ENCODE peak calls at places on chromosomes 7 and 10, in four cellular contexts. Z is K562, C is GM12878, B is HL-60. O is an unnamed sample.
A peak's percentile ranks its signal among the peaks of the same experiment; 100 is the strongest.

GRCh38 chr10:99870051-99870730 is 87.8 kb downstream of the ABCC2 start:
- DNase-seq in Z (no peak), C (no peak), B (no peak), O (no peak)

GRCh38 chr10:129441391-129442009 is 25.5 kb upstream of the MGMT start:
- DNase-seq in Z (no peak), C (no peak), B (no peak), O (no peak)

GRCh38 chr10:110865804-110866482 is 5.8 kb upstream of the PDCD4 start:
- DNase-seq in Z (no peak), C (no peak), B (no peak), O (no peak)

GRCh38 chr7:141231018-141231792 is 157.3 kb downstream of the TMEM178B start:
- DNase-seq in Z (no peak), C (no peak), B (no peak), O (no peak)

GRCh38 chr10:104331208-104331838 is 6.9 kb downstream of the ITPRIP start:
- DNase-seq in Z (no peak), C (no peak), B (no peak), O (no peak)

GRCh38 chr7:35036361-35037171 is 719 bp downstream of the DPY19L1 start:
- DNase-seq in Z (peak; percentile 29), C (no peak), B (peak; percentile 15), O (peak; percentile 14)

GRCh38 chr10:102514487-102515311 is 10.9 kb downstream of the SUFU start:
- DNase-seq in Z (no peak), C (no peak), B (no peak), O (no peak)

GRCh38 chr7:102146122-102146521 is 140.5 kb upstream of the SH2B2 start:
- DNase-seq in Z (no peak), C (no peak), B (no peak), O (no peak)

GRCh38 chr7:45162311-45162845 is 4.8 kb downstream of the RAMP3 start:
- DNase-seq in Z (no peak), C (no peak), B (no peak), O (no peak)

GRCh38 chr7:142717453-142717852 is 31.8 kb upstream of the PRSS1 start:
- DNase-seq in Z (no peak), C (no peak), B (no peak), O (no peak)

GRCh38 chr10:14200645-14201534 is 129.8 kb downstream of the FRMD4A start:
- DNase-seq in Z (peak; percentile 33), C (no peak), B (no peak), O (no peak)

GRCh38 chr7:129843982-129844840 is 108.5 kb downstream of the UBE2H start:
- DNase-seq in Z (peak; percentile 53), C (no peak), B (no peak), O (no peak)

GRCh38 chr7:13988011-13988410 is 1.5 kb downstream of the ETV1 start:
- DNase-seq in Z (no peak), C (no peak), B (no peak), O (no peak)

GRCh38 chr7:111958889-111959288 is 247.3 kb downstream of the DOCK4 start:
- DNase-seq in Z (no peak), C (no peak), B (no peak), O (no peak)

GRCh38 chr7:74612015-74612829 is 45.3 kb upstream of the GTF2I start:
- DNase-seq in Z (peak; percentile 38), C (no peak), B (no peak), O (no peak)

GRCh38 chr7:83410989-83411591 is 237.8 kb downstream of the SEMA3E start:
- DNase-seq in Z (peak; percentile 11), C (no peak), B (no peak), O (no peak)

GRCh38 chr10:124688366-124688765 is 55.8 kb downstream of the FAM53B start:
- DNase-seq in Z (no peak), C (no peak), B (no peak), O (no peak)

GRCh38 chr10:77887631-77888355 is 38.8 kb downstream of the DLG5 start:
- DNase-seq in Z (no peak), C (no peak), B (no peak), O (no peak)

GRCh38 chr10:55500931-55501559 is 700.0 kb upstream of the PCDH15 start:
- DNase-seq in Z (no peak), C (no peak), B (no peak), O (no peak)

GRCh38 chr7:107999814-108000560 is 3.0 kb downstream of the LAMB1 start:
- DNase-seq in Z (no peak), C (no peak), B (no peak), O (no peak)

GRCh38 chr7:135249901-135250300 is 16.3 kb downstream of the STRA8 start:
- DNase-seq in Z (no peak), C (no peak), B (no peak), O (no peak)

GRCh38 chr7:139658919-139659675 is 118.7 kb downstream of the HIPK2 start:
- DNase-seq in Z (no peak), C (no peak), B (no peak), O (no peak)

GRCh38 chr10:119006451-119007210 is 22.9 kb upstream of the NANOS1 start:
- DNase-seq in Z (no peak), C (no peak), B (no peak), O (no peak)

GRCh38 chr7:80153446-80153845 is 18.8 kb downstream of the GNAI1 start:
- DNase-seq in Z (no peak), C (no peak), B (no peak), O (no peak)

GRCh38 chr7:7331523-7331922 is 149.2 kb downstream of the C1GALT1 start:
- DNase-seq in Z (no peak), C (no peak), B (no peak), O (no peak)

GRCh38 chr7:157502701-157503111 is 165.9 kb downstream of the DNAJB6 start:
- DNase-seq in Z (no peak), C (no peak), B (peak; percentile 14), O (no peak)

GRCh38 chr10:100433253-100434240 is 29.3 kb upstream of the WNT8B start:
- DNase-seq in Z (peak; percentile 73), C (peak; percentile 81), B (peak; percentile 73), O (peak; percentile 51)

GRCh38 chr7:116661741-116662329 is 10.2 kb upstream of the MET start:
- DNase-seq in Z (no peak), C (no peak), B (no peak), O (no peak)

GRCh38 chr7:98231489-98232275 is 20.4 kb downstream of the TECPR1 start:
- DNase-seq in Z (no peak), C (no peak), B (no peak), O (no peak)

GRCh38 chr10:93701903-93702277 is 502 bp downstream of the FRA10AC1 start:
- DNase-seq in Z (peak; percentile 17), C (no peak), B (peak; percentile 78), O (no peak)

GRCh38 chr10:91682912-91683311 is 50.0 kb upstream of the PPP1R3C start:
- DNase-seq in Z (no peak), C (no peak), B (no peak), O (no peak)

GRCh38 chr10:30538086-30538485 is 91.5 kb downstream of the LYZL2 start:
- DNase-seq in Z (no peak), C (no peak), B (no peak), O (no peak)

GRCh38 chr10:70886921-70887665 is 1.3 kb downstream of the PCBD1 start:
- DNase-seq in Z (no peak), C (no peak), B (no peak), O (no peak)

GRCh38 chr10:47092822-47093221 is 181.6 kb downstream of the PTPN20 start:
- DNase-seq in Z (no peak), C (no peak), B (no peak), O (no peak)

GRCh38 chr7:38321515-38321944 is 48.1 kb upstream of the TARP start:
- DNase-seq in Z (no peak), C (no peak), B (no peak), O (no peak)

GRCh38 chr7:19488056-19488455 is 220.8 kb downstream of the POLR1F start:
- DNase-seq in Z (no peak), C (no peak), B (no peak), O (no peak)

GRCh38 chr7:19489162-19489820 is 219.5 kb downstream of the POLR1F start:
- DNase-seq in Z (no peak), C (no peak), B (no peak), O (no peak)

GRCh38 chr7:19491821-19492452 is 216.9 kb downstream of the POLR1F start:
- DNase-seq in Z (peak; percentile 9), C (no peak), B (no peak), O (no peak)

DNA sequence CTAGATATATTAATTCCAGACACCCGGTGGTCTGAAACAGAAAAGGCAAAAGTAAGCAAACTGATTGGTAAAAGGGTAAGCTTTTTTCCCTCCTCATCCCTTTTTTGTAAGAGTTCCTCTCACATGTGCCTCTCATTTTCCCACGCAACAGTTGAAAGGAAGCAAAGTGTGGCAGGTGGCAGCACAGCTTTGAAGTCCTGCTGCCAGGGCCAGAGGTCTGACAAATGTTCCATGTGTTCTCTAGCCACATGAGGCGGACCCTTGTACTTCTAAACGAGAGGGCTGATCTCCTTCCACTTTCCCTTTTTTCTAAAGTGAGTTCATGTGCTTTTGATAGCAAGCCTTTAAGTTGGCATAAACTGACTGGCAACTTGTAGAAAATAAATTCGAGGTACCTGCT is 217.5 kb downstream of the POLR1F start:
- DNase-seq in Z (no peak), C (no peak), B (no peak), O (no peak)
- TF ChIP-seq POLR2AphosphoS5 in Z (no peak), C (no peak), B (no peak), O (no peak)

GRCh38 chr7:93133020-93133419 is 15.2 kb downstream of the SAMD9L start:
- DNase-seq in Z (no peak), C (no peak), B (no peak), O (no peak)

DNA sequence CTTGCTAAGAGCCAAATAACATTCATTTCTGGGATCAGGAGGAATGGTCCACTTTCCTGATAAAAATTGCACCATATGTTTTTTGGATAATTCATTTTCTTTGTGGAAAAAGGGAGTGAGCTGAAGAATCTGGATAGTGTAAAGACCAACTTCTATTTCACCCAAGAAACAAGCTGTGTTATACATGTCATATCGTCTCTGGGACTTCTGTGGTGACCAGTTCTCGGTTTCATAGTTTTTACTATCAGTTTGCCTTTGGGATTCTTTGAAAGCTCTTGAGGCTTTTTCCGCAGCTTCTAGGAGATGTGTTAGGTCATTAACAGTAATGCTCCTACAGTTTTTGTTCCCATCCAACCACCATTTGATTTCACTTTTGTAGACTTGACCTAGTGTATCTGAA is 14.4 kb upstream of the SAMD9 start:
- DNase-seq in Z (no peak), C (no peak), B (no peak), O (no peak)
- TF ChIP-seq SPI1 in Z (no peak), C (no peak), B (no peak), O (no peak)

DNA sequence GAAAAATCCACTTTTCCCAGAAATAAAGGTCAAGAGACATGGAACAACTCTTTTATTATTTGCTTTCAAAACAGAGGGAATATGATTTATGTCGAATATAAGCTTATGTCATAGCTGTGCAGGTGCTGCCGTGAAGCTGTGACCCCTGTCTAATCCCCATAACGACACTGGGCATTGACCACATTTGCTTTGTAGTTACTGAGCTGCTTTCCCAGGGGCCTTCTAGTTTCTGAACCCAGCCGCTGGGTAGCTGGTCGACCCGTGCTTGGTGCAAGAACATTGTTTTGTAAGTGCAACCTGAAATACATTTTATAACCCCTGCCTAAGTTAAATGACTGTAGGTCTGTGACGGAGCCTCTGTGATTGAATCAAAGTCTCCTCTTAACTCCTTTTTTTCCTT is 144.9 kb upstream of the HDAC9 start:
- DNase-seq in Z (no peak), C (no peak), B (no peak), O (no peak)
- TF ChIP-seq POLR2AphosphoS5 in Z (no peak), C (no peak), B (no peak), O (no peak)

GRCh38 chr10:1807924-1808323 is 70.6 kb upstream of the ADARB2 start:
- DNase-seq in Z (no peak), C (no peak), B (no peak), O (no peak)
- TF ChIP-seq SPI1 in Z (no peak), C (no peak), B (no peak), O (no peak)

GRCh38 chr10:98267894-98268693 is at the start of gene LOXL4:
- DNase-seq in Z (peak; percentile 89), C (no peak), B (no peak), O (peak; percentile 53)
- TF ChIP-seq POLR2AphosphoS5 in Z (no peak), C (no peak), B (no peak), O (no peak)